ENCODE peak calls at places on chromosomes 7 and 10, in four cellular contexts. T is AG10803, O is A549, V is PC-9. B is an unnamed sample.
A peak's percentile ranks its signal among the peaks of the same experiment; 100 is the strongest.

GRCh38 chr7:46139079-46139478 is 218.0 kb upstream of the IGFBP3 start:
- DNase-seq in V (peak; percentile 40), O (peak; percentile 72), T (peak; percentile 91), B (no peak)

GRCh38 chr7:140230517-140230861 is 53.7 kb upstream of the KDM7A start:
- DNase-seq in O (no peak), T (peak; percentile 3), V (no peak), B (peak; percentile 76)

GRCh38 chr10:19817251-19818046 is 1.2 kb downstream of the PLXDC2 start:
- DNase-seq in V (no peak), O (no peak), T (no peak), B (no peak)

GRCh38 chr7:3942778-3943177 is 641.7 kb downstream of the SDK1 start:
- DNase-seq in V (no peak), O (peak; percentile 16), T (no peak), B (no peak)

GRCh38 chr7:139673230-139673629 is 104.6 kb downstream of the HIPK2 start:
- DNase-seq in V (no peak), T (no peak), O (no peak), B (no peak)

GRCh38 chr7:117192108-117192507 is 130.8 kb downstream of the WNT2 start:
- DNase-seq in O (no peak), T (peak; percentile 25), V (no peak), B (no peak)

GRCh38 chr10:71964669-71965515 is 697 bp downstream of the CHST3 start:
- DNase-seq in V (peak; percentile 43), O (peak; percentile 42), T (peak; percentile 82), B (no peak)

GRCh38 chr7:32658034-32658944 is 163.0 kb downstream of the AVL9 start:
- DNase-seq in O (peak; percentile 90), V (peak; percentile 41), T (no peak), B (no peak)

GRCh38 chr10:91551856-91552255 is 81.0 kb downstream of the PPP1R3C start:
- DNase-seq in O (peak; percentile 76), V (peak; percentile 3), T (peak; percentile 75), B (no peak)

GRCh38 chr7:159007308-159008054 is 137.2 kb downstream of the VIPR2 start:
- DNase-seq in T (no peak), V (no peak), O (no peak), B (no peak)

GRCh38 chr10:7592627-7593026 is 74.1 kb downstream of the ITIH5 start:
- DNase-seq in T (no peak), V (no peak), O (no peak), B (no peak)

GRCh38 chr7:114574384-114574783 is 159.8 kb downstream of the FOXP2 start:
- DNase-seq in T (peak; percentile 57), O (no peak), V (no peak), B (no peak)

GRCh38 chr10:75234017-75234682 is 1.6 kb downstream of the COMTD1 start:
- DNase-seq in T (peak; percentile 85), V (peak; percentile 99), O (peak; percentile 95), B (peak; percentile 97)

GRCh38 chr7:132782777-132783633 is 206.7 kb upstream of the PLXNA4 start:
- DNase-seq in V (no peak), T (peak; percentile 99), O (no peak), B (no peak)

GRCh38 chr10:123035467-123036086 is 26.8 kb downstream of the ACADSB start:
- DNase-seq in O (no peak), T (no peak), V (no peak), B (no peak)

GRCh38 chr10:52950578-52950977 is 178.0 kb upstream of the MBL2 start:
- DNase-seq in V (no peak), O (no peak), T (no peak), B (no peak)

GRCh38 chr10:118968482-118968881 is 61.0 kb upstream of the NANOS1 start:
- DNase-seq in O (no peak), T (no peak), V (no peak), B (no peak)

GRCh38 chr10:87675396-87676376 is 16.0 kb downstream of the PAPSS2 start:
- DNase-seq in V (no peak), T (peak; percentile 74), O (peak; percentile 42), B (no peak)

GRCh38 chr10:13608246-13608853 is 21.6 kb downstream of the PRPF18 start:
- DNase-seq in V (peak; percentile 29), O (no peak), T (peak; percentile 47), B (no peak)
- H3K4me3 ChIP-seq in V (no peak overlapping the region), O (no peak overlapping the region), T (no peak overlapping the region), B (no peak overlapping the region)

GRCh38 chr7:107940146-107940489 is 49.1 kb downstream of the DLD start:
- DNase-seq in V (no peak), O (no peak), T (no peak), B (no peak)
- H3K4me3 ChIP-seq in V (no peak overlapping the region), O (no peak overlapping the region), T (no peak overlapping the region), B (no peak overlapping the region)

DNA sequence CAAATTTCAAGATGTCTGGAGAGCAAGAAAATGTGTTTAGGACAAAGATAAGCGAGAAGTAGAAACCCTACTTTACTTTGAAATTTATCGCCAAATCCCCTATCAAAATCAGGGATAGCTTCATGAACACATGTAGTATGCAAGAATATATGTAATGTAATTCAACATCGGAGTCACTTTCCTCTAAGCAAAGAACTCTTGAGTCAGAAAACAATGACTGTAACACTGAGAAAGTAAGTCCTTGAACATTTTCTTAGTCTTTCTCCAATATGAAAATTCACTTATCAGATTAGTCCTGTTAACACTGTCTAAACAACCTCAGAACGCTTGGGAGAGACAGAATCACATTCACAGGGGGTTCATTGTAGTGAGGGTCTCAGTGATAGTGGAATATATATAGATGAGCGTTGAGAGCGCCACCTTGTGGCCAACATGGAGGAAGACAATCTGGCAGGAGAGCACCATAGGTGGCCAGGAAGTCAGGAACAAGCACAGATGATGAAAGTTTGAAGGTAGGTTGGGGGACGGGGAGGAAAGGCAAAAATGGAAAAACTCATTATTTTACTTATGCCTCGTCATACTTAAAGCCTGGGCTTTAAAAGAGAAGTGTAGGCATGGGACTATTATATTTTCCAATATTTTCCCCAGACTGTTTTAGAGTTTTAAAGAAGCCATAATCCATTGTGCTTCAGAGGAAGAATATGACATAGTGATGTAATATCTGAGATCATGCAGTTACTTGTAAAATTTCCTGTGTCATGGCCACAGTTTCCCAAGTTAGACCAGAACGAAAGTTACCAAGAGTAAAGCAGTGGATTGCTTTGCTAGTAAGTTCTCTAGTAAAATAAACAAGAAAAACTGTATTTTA is 115.5 kb upstream of the GNAI1 start:
- DNase-seq in O (peak; percentile 59), T (peak; percentile 38), V (peak; percentile 29), B (peak; percentile 9)
- H3K4me3 ChIP-seq in O (no peak overlapping the region), T (no peak overlapping the region), V (peak overlapping the region; percentile 11), B (no peak overlapping the region)

DNA sequence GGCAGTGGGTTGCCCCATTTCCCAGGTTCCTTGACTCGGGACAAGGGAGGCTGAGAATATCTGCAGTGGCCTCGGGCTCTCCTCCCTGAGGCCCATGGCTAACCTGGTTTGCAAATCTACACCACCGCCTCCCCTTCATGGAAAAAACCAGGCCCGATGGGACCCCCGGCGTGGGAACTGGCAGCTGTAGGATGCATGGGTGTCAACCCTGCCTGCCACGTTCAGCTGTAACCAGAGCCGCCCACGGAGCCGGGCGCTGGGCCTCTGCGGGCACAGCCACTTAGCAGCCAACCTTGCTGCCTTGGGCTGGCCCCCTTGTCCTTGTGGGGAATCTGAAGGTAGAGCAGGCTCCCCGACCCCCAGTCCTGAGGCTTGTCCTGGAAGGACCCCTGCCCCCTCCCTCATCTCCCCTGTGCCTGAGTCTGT is 1.6 kb downstream of the PWWP2B start:
- DNase-seq in T (no peak), O (no peak), V (no peak), B (no peak)
- H3K4me3 ChIP-seq in T (peak overlapping the region; percentile 77), O (peak overlapping the region; percentile 100), V (peak overlapping the region; percentile 75), B (no peak overlapping the region)

GRCh38 chr7:106599343-106599698 is 61.6 kb downstream of the CCDC71L start:
- DNase-seq in T (no peak), V (no peak), O (no peak), B (no peak)
- H3K4me3 ChIP-seq in T (no peak overlapping the region), V (no peak overlapping the region), O (no peak overlapping the region), B (no peak overlapping the region)

DNA sequence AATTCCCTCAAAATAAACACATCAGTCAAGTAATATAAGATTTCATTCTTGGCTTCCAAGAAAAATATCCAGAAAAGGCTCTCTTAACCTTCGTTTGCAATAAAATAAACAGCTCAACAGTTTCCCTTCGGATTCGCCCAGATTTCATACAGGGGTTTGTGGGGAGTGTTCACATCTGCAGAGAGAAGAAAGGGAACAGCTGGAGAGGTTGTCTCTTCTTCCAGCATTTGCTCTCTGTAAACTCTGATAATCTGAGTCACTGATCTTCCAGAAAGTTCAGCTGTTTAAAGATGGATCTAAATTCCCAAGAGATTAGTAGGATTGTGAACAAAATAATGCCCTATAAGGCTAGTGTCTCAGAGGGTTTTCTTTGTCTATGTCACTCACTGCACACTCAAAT is 277.9 kb downstream of the HPSE2 start:
- DNase-seq in O (no peak), T (no peak), V (no peak), B (no peak)
- H3K4me3 ChIP-seq in O (no peak overlapping the region), T (no peak overlapping the region), V (no peak overlapping the region), B (no peak overlapping the region)

GRCh38 chr7:1250901-1251300 is 18.2 kb downstream of the UNCX start:
- DNase-seq in O (no peak), T (no peak), V (no peak), B (no peak)

GRCh38 chr7:1251796-1252542 is 19.3 kb downstream of the UNCX start:
- DNase-seq in O (no peak), T (no peak), V (no peak), B (no peak)

GRCh38 chr7:1254281-1255082 is 21.8 kb downstream of the UNCX start:
- DNase-seq in O (no peak), T (no peak), V (no peak), B (no peak)

GRCh38 chr7:1253591-1254207 is 21.0 kb downstream of the UNCX start:
- DNase-seq in T (no peak), O (no peak), V (no peak), B (no peak)

DNA sequence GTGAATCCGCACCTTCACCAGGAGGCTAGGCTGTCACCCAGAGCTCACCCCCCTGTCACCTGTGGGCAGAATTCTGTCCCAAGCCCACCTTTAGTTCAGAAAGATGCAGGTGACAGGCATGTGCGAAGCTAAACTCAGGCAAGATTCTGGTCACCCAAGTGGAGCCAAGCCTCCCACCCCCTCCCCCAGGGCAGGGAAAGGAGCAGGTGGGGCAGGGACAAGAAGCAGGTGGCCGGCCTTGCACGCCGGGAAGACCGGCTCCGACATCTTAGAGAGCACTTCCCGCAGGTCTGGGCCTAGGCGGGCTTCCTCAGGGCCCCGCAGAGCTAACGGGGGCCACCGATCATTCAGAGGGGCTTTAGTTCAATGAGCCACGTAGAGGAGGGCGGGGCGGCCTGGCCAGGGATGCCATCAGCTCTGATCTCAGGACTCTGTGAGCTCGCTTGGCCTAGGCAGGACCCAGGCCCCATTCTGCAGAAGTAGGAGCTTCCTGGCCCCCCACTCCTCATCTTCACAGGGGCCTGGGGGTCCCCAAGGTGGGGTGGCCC is 19.9 kb downstream of the UNCX start:
- DNase-seq in T (no peak), O (no peak), V (no peak), B (no peak)
- H3K4me3 ChIP-seq in T (no peak overlapping the region), O (no peak overlapping the region), V (no peak overlapping the region), B (no peak overlapping the region)

GRCh38 chr10:79264942-79265341 is 82.3 kb upstream of the PPIF start:
- DNase-seq in O (no peak), V (peak; percentile 95), T (no peak), B (no peak)

GRCh38 chr10:79267449-79267848 is 79.8 kb upstream of the PPIF start:
- DNase-seq in V (no peak), O (no peak), T (no peak), B (no peak)

GRCh38 chr10:79266092-79266491 is 81.2 kb upstream of the PPIF start:
- DNase-seq in O (no peak), V (no peak), T (peak; percentile 42), B (no peak)

GRCh38 chr10:79268100-79268670 is 79.1 kb upstream of the PPIF start:
- DNase-seq in V (no peak), O (no peak), T (peak; percentile 53), B (no peak)

GRCh38 chr10:79266543-79267312 is 80.5 kb upstream of the PPIF start:
- DNase-seq in V (peak; percentile 62), O (no peak), T (peak; percentile 94), B (no peak)
- H3K4me3 ChIP-seq in V (no peak overlapping the region), O (no peak overlapping the region), T (no peak overlapping the region), B (no peak overlapping the region)

GRCh38 chr10:121654021-121654545 is 55.8 kb upstream of the FGFR2 start:
- DNase-seq in T (no peak), O (no peak), V (no peak), B (no peak)
- H3K4me3 ChIP-seq in T (no peak overlapping the region), O (no peak overlapping the region), V (no peak overlapping the region), B (no peak overlapping the region)